ENCODE peak calls at places on chromosomes 11 and 22, in eight cellular contexts. R is psoas muscle; M is sciatic nerve; T is naive thymus-derived CD4-positive, alpha-beta T cell; V is left lung; Y is T-helper 17 cell; U is activated T-cell treated with anti-CD3 and anti-CD28 coated beads, Interleukin-2, amount 50 U/mL, for 4 hours; K is heart right ventricle. I is an unnamed sample.

GRCh38 chr11:103798029-103798428 is 238.4 kb upstream of the DDI1 start:
- ATAC-seq in R (peak), M (no peak), T (no peak), V (peak), Y (no peak), U (no peak), K (peak), I (no peak)

GRCh38 chr22:33889748-33890147 is 30.5 kb downstream of the LARGE1 start:
- ATAC-seq in R (no peak), M (no peak), T (no peak), V (no peak), Y (no peak), U (no peak), K (peak), I (no peak)

GRCh38 chr11:22340803-22341581 is 2.8 kb downstream of the SLC17A6 start:
- ATAC-seq in R (no peak), M (no peak), T (no peak), V (no peak), Y (no peak), U (no peak), K (no peak), I (no peak)

GRCh38 chr11:39992550-39992949 is 1466.9 kb downstream of the LRRC4C start:
- ATAC-seq in R (no peak), M (no peak), T (no peak), V (no peak), Y (no peak), U (no peak), K (no peak), I (no peak)

GRCh38 chr11:45332486-45332934 is 46.4 kb upstream of the SYT13 start:
- ATAC-seq in R (no peak), M (peak), T (peak), V (peak), Y (peak), U (no peak), K (peak), I (peak)

GRCh38 chr11:132595246-132595645 is 937.1 kb downstream of the OPCML start:
- ATAC-seq in R (no peak), M (no peak), T (no peak), V (no peak), Y (no peak), U (no peak), K (no peak), I (no peak)

GRCh38 chr22:39908737-39909136 is 7.9 kb downstream of the GRAP2 start:
- ATAC-seq in R (no peak), M (no peak), T (peak), V (no peak), Y (peak), U (peak), K (no peak), I (no peak)

GRCh38 chr11:19813158-19813879 is 100.7 kb downstream of the NAV2 start:
- ATAC-seq in R (peak), M (no peak), T (no peak), V (no peak), Y (no peak), U (no peak), K (peak), I (no peak)

GRCh38 chr11:113528982-113529381 is 53.8 kb upstream of the DRD2 start:
- ATAC-seq in R (peak), M (peak), T (no peak), V (no peak), Y (no peak), U (no peak), K (no peak), I (no peak)

GRCh38 chr11:112834277-112834755 is 126.9 kb upstream of the NCAM1 start:
- ATAC-seq in R (peak), M (peak), T (no peak), V (no peak), Y (no peak), U (no peak), K (peak), I (peak)

GRCh38 chr11:35122308-35122707 is 16.7 kb upstream of the CD44 start:
- ATAC-seq in R (no peak), M (no peak), T (peak), V (no peak), Y (peak), U (no peak), K (no peak), I (no peak)

GRCh38 chr22:38758276-38758945 is 2.6 kb upstream of the SUN2 start:
- ATAC-seq in R (no peak), M (no peak), T (peak), V (no peak), Y (peak), U (peak), K (no peak), I (no peak)

GRCh38 chr11:32831241-32831640 is 1.5 kb downstream of the PRRG4 start:
- ATAC-seq in R (no peak), M (no peak), T (no peak), V (no peak), Y (no peak), U (no peak), K (no peak), I (no peak)

GRCh38 chr11:11531127-11531526 is 90.7 kb downstream of the GALNT18 start:
- ATAC-seq in R (no peak), M (peak), T (peak), V (peak), Y (no peak), U (no peak), K (peak), I (peak)

GRCh38 chr11:120703358-120704152 is 192.0 kb downstream of the GRIK4 start:
- ATAC-seq in R (no peak), M (no peak), T (no peak), V (no peak), Y (no peak), U (no peak), K (no peak), I (no peak)

GRCh38 chr11:96033054-96033453 is 109.1 kb upstream of the MTMR2 start:
- ATAC-seq in R (no peak), M (no peak), T (no peak), V (peak), Y (no peak), U (no peak), K (no peak), I (no peak)

GRCh38 chr11:76329084-76329648 is 51.8 kb downstream of the THAP12 start:
- ATAC-seq in R (no peak), M (peak), T (no peak), V (peak), Y (no peak), U (no peak), K (no peak), I (no peak)

GRCh38 chr22:47836957-47837356 is 1074.5 kb downstream of the TBC1D22A start:
- ATAC-seq in R (no peak), M (no peak), T (no peak), V (no peak), Y (no peak), U (no peak), K (no peak), I (no peak)

GRCh38 chr22:44819966-44820631 is 67.7 kb downstream of the ARHGAP8 start:
- ATAC-seq in R (no peak), M (no peak), T (no peak), V (no peak), Y (no peak), U (no peak), K (no peak), I (no peak)

GRCh38 chr11:8156877-8157276 is 11.9 kb downstream of the RIC3 start:
- ATAC-seq in R (peak), M (no peak), T (no peak), V (no peak), Y (no peak), U (no peak), K (peak), I (no peak)

GRCh38 chr11:78150346-78150745 is 10.9 kb upstream of the ALG8 start:
- ATAC-seq in R (no peak), M (no peak), T (no peak), V (no peak), Y (no peak), U (no peak), K (no peak), I (no peak)

GRCh38 chr11:63663809-63664208 is 7.4 kb downstream of the ATL3 start:
- ATAC-seq in R (no peak), M (no peak), T (no peak), V (no peak), Y (no peak), U (no peak), K (no peak), I (no peak)

GRCh38 chr11:44557464-44557863 is 8.0 kb upstream of the CD82 start:
- ATAC-seq in R (no peak), M (no peak), T (no peak), V (no peak), Y (no peak), U (no peak), K (no peak), I (no peak)

GRCh38 chr11:32311351-32312077 is 123.8 kb downstream of the WT1 start:
- ATAC-seq in R (no peak), M (no peak), T (no peak), V (no peak), Y (no peak), U (no peak), K (no peak), I (no peak)

GRCh38 chr22:41501209-41501608 is 32.3 kb downstream of the ACO2 start:
- ATAC-seq in R (peak), M (no peak), T (peak), V (peak), Y (peak), U (peak), K (peak), I (peak)

I was measured in gastroesophageal sphincter.